ENCODE peak calls at places on chromosomes 16 and 17, in seven cellular contexts. F is heart left ventricle, H is Calu3, E is endodermal cell, S is adrenal gland, U is activated gamma-delta T cell treated with Interleukin-2 at 50 U/mL for 16 hours, Q is dorsolateral prefrontal cortex. G is an unnamed sample.

GRCh38 chr17:40564195-40564882 is 933 bp downstream of the CCR7 start:
- DNase-seq in F (no peak), H (peak; percentile 35), E (peak; percentile 51), S (no peak), U (peak; percentile 43), Q (no peak), G (no peak)

GRCh38 chr17:14557482-14557881 is 256.6 kb downstream of the HS3ST3B1 start:
- DNase-seq in F (no peak), H (no peak), E (no peak), S (no peak), U (no peak), Q (no peak), G (no peak)

GRCh38 chr16:81041696-81042095 is 6.1 kb downstream of the ATMIN start:
- DNase-seq in F (no peak), H (no peak), E (no peak), S (no peak), U (no peak), Q (no peak), G (no peak)

GRCh38 chr17:65537343-65537844 is 24.1 kb downstream of the AXIN2 start:
- DNase-seq in F (peak; percentile 20), H (no peak), E (peak; percentile 47), S (no peak), U (no peak), Q (no peak), G (no peak)

GRCh38 chr16:85254051-85254450 is 141.8 kb upstream of the CIBAR2 start:
- DNase-seq in F (no peak), H (no peak), E (no peak), S (no peak), U (no peak), Q (no peak), G (no peak)

GRCh38 chr17:68301438-68301959 is 10.2 kb downstream of the ARSG start:
- DNase-seq in F (no peak), H (no peak), E (peak; percentile 67), S (no peak), U (no peak), Q (no peak), G (no peak)

GRCh38 chr16:56203052-56203451 is 11.8 kb downstream of the GNAO1 start:
- DNase-seq in F (no peak), H (peak; percentile 25), E (peak; percentile 77), S (no peak), U (peak; percentile 48), Q (no peak), G (no peak)

GRCh38 chr17:37829446-37830142 is 84.7 kb upstream of the HNF1B start:
- DNase-seq in F (no peak), H (no peak), E (peak; percentile 47), S (no peak), U (no peak), Q (no peak), G (no peak)

GRCh38 chr17:52159159-52159809 is 770 bp upstream of the CA10 start:
- DNase-seq in F (no peak), H (no peak), E (peak; percentile 61), S (no peak), U (no peak), Q (peak; percentile 10), G (no peak)